ENCODE peak calls at places on chromosomes 1 and 21, in six cellular contexts. E is neural crest cell, V is pancreas, D is bronchial epithelial cell, L is ovary, M is Calu3. Z is an unnamed sample.

GRCh38 chr1:227744668-227745067 is 9.4 kb downstream of the SNAP47 start:
- DNase-seq in L (peak; percentile 29), V (no peak), E (no peak), M (no peak), D (no peak), Z (no peak)

GRCh38 chr1:23779826-23780371 is 1.7 kb downstream of the PITHD1 start:
- DNase-seq in E (no peak), D (peak; percentile 68), M (no peak), V (no peak), L (no peak), Z (peak; percentile 83)

GRCh38 chr1:33300673-33301072 is 20.2 kb downstream of the A3GALT2 start:
- DNase-seq in E (no peak), D (no peak), V (no peak), L (peak; percentile 79), M (no peak), Z (no peak)

GRCh38 chr1:29062157-29062942 is 61.4 kb downstream of the TMEM200B start:
- DNase-seq in L (no peak), M (no peak), E (no peak), D (no peak), V (no peak), Z (no peak)

GRCh38 chr1:183966487-183966886 is 71.0 kb downstream of the COLGALT2 start:
- DNase-seq in L (no peak), D (no peak), M (no peak), E (no peak), V (no peak), Z (no peak)

GRCh38 chr1:162381383-162381782 is at the start of gene C1orf226:
- DNase-seq in L (no peak), D (peak; percentile 89), E (no peak), M (peak; percentile 84), V (no peak), Z (peak; percentile 98)

GRCh38 chr1:26524181-26524580 is 5.4 kb upstream of the RPS6KA1 start:
- DNase-seq in E (no peak), L (no peak), V (no peak), M (peak; percentile 51), D (peak; percentile 97), Z (peak; percentile 89)

GRCh38 chr1:32619701-32620485 is 30.5 kb downstream of the ZBTB8OS start:
- DNase-seq in M (no peak), E (no peak), V (no peak), L (no peak), D (peak; percentile 17), Z (peak; percentile 37)

GRCh38 chr1:40017951-40018575 is 22.5 kb upstream of the CAP1 start:
- DNase-seq in L (no peak), M (no peak), V (no peak), E (no peak), D (no peak), Z (no peak)

GRCh38 chr1:33578557-33579448 is 106.4 kb downstream of the ZSCAN20 start:
- DNase-seq in E (no peak), V (no peak), M (no peak), L (no peak), D (no peak), Z (no peak)

GRCh38 chr1:160062134-160062533 is 7.8 kb downstream of the KCNJ10 start:
- DNase-seq in D (no peak), L (no peak), M (no peak), E (peak; percentile 32), V (no peak), Z (no peak)

GRCh38 chr1:247115545-247115944 is 11.4 kb upstream of the ZNF669 start:
- DNase-seq in M (no peak), E (no peak), V (no peak), D (no peak), L (no peak), Z (no peak)

GRCh38 chr21:15080504-15080903 is 15.7 kb upstream of the NRIP1 start:
- DNase-seq in E (no peak), D (no peak), M (no peak), V (no peak), L (no peak), Z (no peak)

GRCh38 chr1:32761253-32761877 is 55.8 kb downstream of the YARS1 start:
- DNase-seq in D (peak; percentile 99), M (peak; percentile 90), E (no peak), V (peak; percentile 88), L (peak; percentile 75), Z (peak; percentile 95)

GRCh38 chr21:43786423-43787179 is 2.8 kb upstream of the RRP1 start:
- DNase-seq in V (no peak), E (no peak), M (no peak), D (no peak), L (peak; percentile 29), Z (no peak)

GRCh38 chr1:101293461-101294045 is 56.7 kb downstream of the S1PR1 start:
- DNase-seq in E (no peak), V (no peak), M (no peak), D (no peak), L (no peak), Z (peak; percentile 64)

GRCh38 chr1:34129630-34130029 is 35.4 kb downstream of the CSMD2 start:
- DNase-seq in E (no peak), D (no peak), L (no peak), V (no peak), M (no peak), Z (no peak)

GRCh38 chr1:223515416-223515815 is 122.2 kb downstream of the CCDC185 start:
- DNase-seq in M (no peak), E (no peak), V (no peak), L (no peak), D (no peak), Z (no peak)

GRCh38 chr1:30464187-30464617 is 259.2 kb downstream of the MATN1 start:
- DNase-seq in V (no peak), E (no peak), L (no peak), D (no peak), M (no peak), Z (no peak)

GRCh38 chr1:71668059-71668458 is 587.2 kb upstream of the ZRANB2 start:
- DNase-seq in D (peak; percentile 7), L (no peak), M (no peak), V (no peak), E (no peak), Z (no peak)

GRCh38 chr21:46056450-46056903 is 41.4 kb upstream of the COL6A2 start:
- DNase-seq in V (no peak), M (no peak), L (peak; percentile 94), E (no peak), D (no peak), Z (no peak)

GRCh38 chr1:236524142-236524891 is 535 bp downstream of the LGALS8 start:
- DNase-seq in V (peak; percentile 63), M (peak; percentile 42), D (peak; percentile 83), E (peak; percentile 18), L (no peak), Z (peak; percentile 64)

GRCh38 chr1:89483010-89483756 is 41.4 kb upstream of the LRRC8B start:
- DNase-seq in V (peak; percentile 71), E (peak; percentile 78), D (peak; percentile 75), M (peak; percentile 71), L (peak; percentile 84), Z (peak; percentile 86)

GRCh38 chr1:903721-904270 is 19.9 kb upstream of the SAMD11 start:
- DNase-seq in V (no peak), E (no peak), D (no peak), L (peak; percentile 28), M (no peak), Z (no peak)

GRCh38 chr1:25148673-25149300 is 83.5 kb downstream of the SYF2 start:
- DNase-seq in V (no peak), L (no peak), M (no peak), D (peak; percentile 35), E (no peak), Z (peak; percentile 27)
- TF ChIP-seq CTCF in V (no peak), L (no peak), M (peak; percentile 16), D (peak; percentile 54), E (peak; percentile 37), Z (peak; percentile 59)

GRCh38 chr1:53180226-53180625 is 16.4 kb upstream of the CPT2 start:
- DNase-seq in D (no peak), E (no peak), V (no peak), L (no peak), M (no peak), Z (no peak)

GRCh38 chr1:53180951-53181350 is 15.7 kb upstream of the CPT2 start:
- DNase-seq in L (no peak), E (no peak), M (no peak), D (no peak), V (no peak), Z (no peak)

GRCh38 chr1:53172751-53173498 is 23.7 kb upstream of the CPT2 start:
- DNase-seq in L (no peak), V (no peak), E (no peak), D (no peak), M (no peak), Z (peak; percentile 52)

GRCh38 chr1:53175302-53175913 is 21.2 kb upstream of the CPT2 start:
- DNase-seq in V (peak; percentile 38), M (no peak), L (no peak), D (no peak), E (no peak), Z (no peak)

GRCh38 chr1:53176452-53177344 is 19.9 kb upstream of the CPT2 start:
- DNase-seq in D (peak; percentile 85), E (no peak), M (peak; percentile 47), V (peak; percentile 64), L (peak; percentile 57), Z (peak; percentile 91)
- TF ChIP-seq CTCF in D (peak; percentile 41), E (no peak), M (peak; percentile 15), V (no peak), L (no peak), Z (peak; percentile 65)

GRCh38 chr1:68442006-68442405 is 7.7 kb downstream of the RPE65 start:
- DNase-seq in L (no peak), E (no peak), D (no peak), V (no peak), M (no peak), Z (peak; percentile 19)

GRCh38 chr1:68438310-68438709 is 11.4 kb downstream of the RPE65 start:
- DNase-seq in E (no peak), L (no peak), D (peak; percentile 23), M (no peak), V (no peak), Z (no peak)

GRCh38 chr1:68448365-68448764 is 1.4 kb downstream of the RPE65 start:
- DNase-seq in M (no peak), E (no peak), D (no peak), V (no peak), L (no peak), Z (no peak)

DNA sequence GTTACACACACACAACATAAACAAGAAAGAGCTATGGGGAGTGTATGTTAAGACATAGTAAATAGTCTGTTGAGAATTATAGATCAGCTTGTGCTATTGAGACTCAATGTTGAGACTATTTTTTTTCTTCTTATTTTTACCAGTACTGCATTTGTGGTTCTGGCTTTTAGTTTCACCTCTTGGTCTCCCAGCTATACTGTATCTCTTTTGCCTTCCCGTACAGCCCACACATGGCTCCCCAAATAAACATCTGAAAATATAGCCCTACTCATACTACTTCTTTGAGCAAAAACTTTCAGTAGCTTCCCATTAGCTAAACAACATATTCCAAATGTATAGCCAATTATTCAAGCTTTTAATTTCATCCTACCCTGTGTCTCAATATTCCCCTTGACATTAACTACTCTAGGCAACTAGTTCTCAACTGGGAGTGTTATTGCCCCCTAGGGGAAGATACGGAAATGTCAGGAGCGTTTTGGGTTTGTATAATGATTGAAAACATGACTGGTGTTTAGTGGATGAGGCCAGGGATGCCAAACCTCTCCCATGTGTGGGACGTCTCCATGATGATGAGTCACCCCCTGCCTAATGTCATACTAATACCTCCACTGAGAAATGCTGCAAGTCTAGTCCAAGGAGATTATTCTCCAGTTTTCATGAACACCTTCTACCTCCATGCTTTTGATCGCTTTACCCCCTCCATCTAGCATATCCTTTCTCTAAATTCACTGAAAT is 6.8 kb downstream of the RPE65 start:
- DNase-seq in E (peak; percentile 36), V (no peak), D (peak; percentile 84), L (no peak), M (peak; percentile 67), Z (peak; percentile 94)
- TF ChIP-seq CTCF in E (peak; percentile 74), V (peak; percentile 28), D (peak; percentile 66), L (no peak), M (peak; percentile 41), Z (peak; percentile 83)

GRCh38 chr1:77687519-77687906 is 5.1 kb upstream of the ZZZ3 start:
- DNase-seq in L (peak; percentile 58), M (peak; percentile 33), D (no peak), V (no peak), E (peak; percentile 26), Z (no peak)
- TF ChIP-seq CTCF in L (no peak), M (peak; percentile 37), D (peak; percentile 14), V (no peak), E (peak; percentile 49), Z (no peak)

Z was measured in PC-3.